ENCODE peak calls at places on chromosomes 16 and 17, in six cellular contexts. D is neuronal stem cell, F is H9, U is mesenchymal stem cell, T is mesendoderm, I is trophoblast cell. E is an unnamed sample.

GRCh38 chr16:56357291-56357764 is 68.0 kb downstream of the AMFR start:
- DNase-seq in I (no peak), F (peak; percentile 42), D (no peak), U (peak; percentile 73), T (peak; percentile 29), E (peak; percentile 63)

GRCh38 chr17:57852041-57852954 is 2.5 kb upstream of the MRPS23 start:
- DNase-seq in I (no peak), D (no peak), F (no peak), T (peak; percentile 82), U (no peak), E (no peak)

GRCh38 chr16:11717811-11718210 is 24.8 kb downstream of the TXNDC11 start:
- DNase-seq in U (no peak), T (no peak), F (no peak), I (no peak), D (no peak), E (no peak)

GRCh38 chr16:65410801-65411200 is 288.9 kb upstream of the CDH11 start:
- DNase-seq in F (no peak), T (no peak), U (peak; percentile 84), I (no peak), D (no peak), E (peak; percentile 81)

GRCh38 chr17:10737168-10737622 is 7.4 kb upstream of the TMEM220 start:
- DNase-seq in U (peak; percentile 66), T (peak; percentile 70), I (no peak), F (peak; percentile 75), D (no peak), E (peak; percentile 55)

GRCh38 chr16:88348377-88349152 is 34.2 kb upstream of the ZNF469 start:
- DNase-seq in F (no peak), I (no peak), D (no peak), T (no peak), U (no peak), E (no peak)

GRCh38 chr16:11191665-11192064 is 64.3 kb downstream of the SOCS1 start:
- DNase-seq in D (no peak), U (no peak), F (no peak), T (no peak), I (no peak), E (no peak)

GRCh38 chr16:66786551-66786950 is 14.8 kb downstream of the TERB1 start:
- DNase-seq in T (peak; percentile 4), I (no peak), D (no peak), U (no peak), F (no peak), E (no peak)

GRCh38 chr16:79612207-79612606 is 11.7 kb upstream of the MAF start:
- DNase-seq in U (peak; percentile 12), F (no peak), T (no peak), D (no peak), I (no peak), E (no peak)

GRCh38 chr16:27792486-27793275 is 242.7 kb downstream of the KATNIP start:
- DNase-seq in I (no peak), T (no peak), D (no peak), U (no peak), F (no peak), E (no peak)

GRCh38 chr17:71921726-71922320 is 199.0 kb upstream of the SOX9 start:
- DNase-seq in I (no peak), U (peak; percentile 3), F (no peak), D (no peak), T (peak; percentile 37), E (no peak)

GRCh38 chr16:89407282-89407924 is 83.0 kb downstream of the ANKRD11 start:
- DNase-seq in D (no peak), U (no peak), T (peak; percentile 44), I (no peak), F (no peak), E (no peak)

GRCh38 chr16:89401641-89402445 is 88.5 kb downstream of the ANKRD11 start:
- DNase-seq in D (no peak), I (no peak), F (no peak), U (no peak), T (no peak), E (no peak)

GRCh38 chr16:89402962-89403361 is 87.4 kb downstream of the ANKRD11 start:
- DNase-seq in D (no peak), I (no peak), T (no peak), F (no peak), U (no peak), E (no peak)

GRCh38 chr16:89406277-89406888 is 84.0 kb downstream of the ANKRD11 start:
- DNase-seq in T (no peak), D (no peak), I (no peak), U (no peak), F (no peak), E (no peak)

GRCh38 chr16:89404561-89404960 is 85.8 kb downstream of the ANKRD11 start:
- DNase-seq in U (no peak), I (no peak), D (no peak), F (no peak), T (no peak), E (no peak)
- H2BK5ac ChIP-seq in U (no peak overlapping the region), I (no peak overlapping the region), D (no peak overlapping the region), F (no peak overlapping the region), T (no peak overlapping the region), E (no peak overlapping the region)

DNA sequence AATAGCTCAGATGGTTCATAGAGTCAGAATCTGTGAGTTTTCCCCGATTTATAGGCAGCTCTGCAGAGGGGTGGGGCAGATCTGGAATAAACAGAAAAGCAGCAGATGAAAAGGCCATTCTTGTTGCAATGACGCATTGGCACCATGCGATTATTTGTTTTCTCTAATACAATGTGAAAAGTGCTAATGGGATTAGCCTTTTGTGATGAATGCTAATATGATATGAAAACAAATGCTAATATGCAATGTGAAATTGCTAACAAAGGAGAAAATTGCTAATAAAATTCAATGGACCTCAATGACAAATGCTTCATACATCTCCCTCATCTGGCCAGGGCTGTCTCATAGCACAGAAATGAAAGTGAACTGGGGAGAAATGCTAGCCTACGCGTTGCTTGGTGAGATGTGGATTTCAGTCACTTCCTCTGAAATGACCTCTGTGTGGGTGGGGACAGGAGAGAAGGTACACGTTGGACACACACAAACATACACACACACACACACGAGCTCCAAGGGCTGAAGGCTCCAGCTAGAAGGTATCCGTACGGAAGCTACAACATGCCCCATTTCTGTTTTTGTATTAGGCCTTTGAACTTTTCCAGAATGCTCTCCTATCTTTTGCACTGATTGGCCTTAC is 394.5 kb downstream of the XYLT1 start:
- DNase-seq in D (no peak), I (no peak), U (no peak), T (no peak), F (no peak), E (peak; percentile 8)
- H2BK5ac ChIP-seq in D (no peak overlapping the region), I (no peak overlapping the region), U (no peak overlapping the region), T (no peak overlapping the region), F (no peak overlapping the region), E (no peak overlapping the region)

DNA sequence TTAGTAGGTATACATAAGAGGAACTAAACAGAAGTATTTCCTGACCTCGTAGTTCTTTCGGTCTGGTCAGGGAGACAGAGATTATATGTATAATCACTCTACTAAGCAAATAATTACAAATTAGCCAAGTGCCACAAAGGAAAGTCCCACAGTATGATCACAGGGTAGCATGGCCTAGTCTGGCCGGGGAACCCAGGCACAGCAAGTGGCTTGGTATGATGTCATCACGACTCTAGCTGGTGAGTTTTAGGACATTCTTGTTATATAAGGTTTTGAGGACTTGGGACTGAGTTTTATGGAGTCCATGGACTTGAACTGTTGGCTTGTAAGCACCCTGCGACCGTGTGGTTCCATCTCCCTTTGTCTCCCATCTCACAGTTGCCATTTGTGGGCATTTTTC is 316.5 kb upstream of the ZFHX3 start:
- DNase-seq in F (no peak), U (no peak), I (no peak), D (no peak), T (no peak), E (no peak)
- H2BK5ac ChIP-seq in F (no peak overlapping the region), U (no peak overlapping the region), I (no peak overlapping the region), D (no peak overlapping the region), T (no peak overlapping the region), E (no peak overlapping the region)

GRCh38 chr17:18859256-18859655 is 1.3 kb downstream of the PRPSAP2 start:
- DNase-seq in T (peak; percentile 16), F (no peak), I (no peak), U (peak; percentile 62), D (no peak), E (peak; percentile 73)

GRCh38 chr17:18855831-18856624 is 1.9 kb upstream of the PRPSAP2 start:
- DNase-seq in I (peak; percentile 91), F (peak; percentile 99), T (peak; percentile 99), U (peak; percentile 97), D (peak; percentile 93), E (peak; percentile 95)

GRCh38 chr17:18857864-18858566 is at the start of gene PRPSAP2:
- DNase-seq in D (peak; percentile 85), T (peak; percentile 95), F (peak; percentile 99), I (peak; percentile 93), U (peak; percentile 92), E (peak; percentile 88)

GRCh38 chr17:18860161-18860972 is 2.4 kb downstream of the PRPSAP2 start:
- DNase-seq in I (no peak), U (peak; percentile 11), T (no peak), F (no peak), D (no peak), E (peak; percentile 58)

DNA sequence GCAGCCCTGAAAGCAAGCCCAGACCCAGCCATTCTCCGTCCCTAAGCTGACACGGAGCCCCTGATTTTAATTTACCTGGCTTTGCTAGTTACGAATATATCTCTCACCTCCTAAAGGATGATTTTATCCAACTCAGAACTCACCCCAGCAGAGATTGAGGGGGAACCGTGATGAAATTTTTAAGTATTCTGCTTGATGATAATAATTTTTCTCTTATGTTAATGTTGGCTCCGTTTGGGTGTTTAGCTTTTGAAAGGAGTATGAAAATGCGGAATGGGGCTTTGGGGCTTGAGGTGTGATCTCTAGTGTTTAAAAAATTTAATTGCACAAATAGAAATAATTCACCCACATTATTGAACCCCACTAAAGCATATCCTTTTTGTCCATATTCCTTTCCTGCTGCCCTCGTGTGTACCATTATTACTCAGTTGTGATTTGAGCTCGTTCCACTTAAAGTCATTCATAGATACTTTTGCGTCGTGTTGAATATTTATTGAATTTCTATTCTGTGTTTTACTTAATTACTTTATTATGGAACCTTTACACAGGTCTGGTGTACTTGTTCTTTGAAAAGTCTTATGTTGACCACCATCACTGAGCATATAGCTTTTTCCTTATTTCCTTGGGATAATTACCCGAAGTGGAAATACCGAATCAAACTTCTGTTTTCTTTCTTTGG is 775 bp downstream of the PRPSAP2 start:
- DNase-seq in I (no peak), F (no peak), T (no peak), U (peak; percentile 4), D (no peak), E (no peak)
- H2BK5ac ChIP-seq in I (peak overlapping the region; percentile 81), F (no peak overlapping the region), T (no peak overlapping the region), U (no peak overlapping the region), D (peak overlapping the region; percentile 88), E (peak overlapping the region; percentile 19)

GRCh38 chr16:70644763-70645597 is 1.4 kb upstream of the IL34 start:
- DNase-seq in I (no peak), F (peak; percentile 31), U (no peak), T (peak; percentile 62), D (no peak), E (no peak)
- H2BK5ac ChIP-seq in I (no peak overlapping the region), F (no peak overlapping the region), U (no peak overlapping the region), T (no peak overlapping the region), D (no peak overlapping the region), E (no peak overlapping the region)